ENCODE peak calls at places on chromosomes 3 and 15, in four cellular contexts. V is CD4-positive, alpha-beta memory T cell; J is transverse colon; P is GM23248. C is an unnamed sample.

GRCh38 chr3:129608087-129608935 is 1.8 kb upstream of the PLXND1 start:
- DNase-seq in V (no peak), J (no peak), P (peak; percentile 48), C (no peak)

GRCh38 chr3:13144163-13145023 is 71.2 kb upstream of the IQSEC1 start:
- DNase-seq in V (no peak), J (peak; percentile 2), P (no peak), C (no peak)

GRCh38 chr3:139532996-139533395 is 6.5 kb downstream of the RBP1 start:
- DNase-seq in V (no peak), J (no peak), P (no peak), C (no peak)

GRCh38 chr3:59469948-59470723 is 420.3 kb upstream of the CFAP20DC start:
- DNase-seq in V (no peak), J (no peak), P (peak; percentile 60), C (no peak)

GRCh38 chr3:133663569-133664313 is 2.0 kb upstream of the TOPBP1 start:
- DNase-seq in V (peak; percentile 51), J (no peak), P (peak; percentile 75), C (peak; percentile 66)

GRCh38 chr3:52106951-52107611 is 47.1 kb downstream of the POC1A start:
- DNase-seq in V (no peak), J (no peak), P (no peak), C (no peak)

GRCh38 chr3:83065861-83066260 is 1304.4 kb upstream of the GBE1 start:
- DNase-seq in V (no peak), J (no peak), P (no peak), C (no peak)

GRCh38 chr15:35383511-35383910 is 162.5 kb downstream of the DPH6 start:
- DNase-seq in V (no peak), J (no peak), P (no peak), C (peak; percentile 38)

GRCh38 chr15:45468294-45468693 is 54.3 kb downstream of the SLC30A4 start:
- DNase-seq in V (no peak), J (no peak), P (peak; percentile 10), C (no peak)

GRCh38 chr3:122146466-122146865 is 37.0 kb upstream of the CASR start:
- DNase-seq in V (no peak), J (no peak), P (no peak), C (no peak)

GRCh38 chr15:91488452-91488851 is 365.1 kb upstream of the SLCO3A1 start:
- DNase-seq in V (no peak), J (no peak), P (no peak), C (no peak)

GRCh38 chr3:116135462-116135861 is 309.8 kb downstream of the LSAMP start:
- DNase-seq in V (no peak), J (peak; percentile 14), P (peak; percentile 36), C (no peak)

GRCh38 chr3:65871305-65872141 is 167.2 kb downstream of the MAGI1 start:
- DNase-seq in V (no peak), J (peak; percentile 63), P (no peak), C (peak; percentile 62)

GRCh38 chr3:182925330-182925943 is 54.9 kb downstream of the DCUN1D1 start:
- DNase-seq in V (no peak), J (peak; percentile 12), P (peak; percentile 81), C (no peak)

GRCh38 chr3:111331912-111332311 is 210.1 kb upstream of the CD96 start:
- DNase-seq in V (no peak), J (no peak), P (no peak), C (no peak)

GRCh38 chr15:66864871-66865281 is 162.8 kb downstream of the SMAD6 start:
- DNase-seq in V (no peak), J (no peak), P (no peak), C (no peak)

GRCh38 chr3:171811913-171812321 is 1.6 kb upstream of the PLD1 start:
- DNase-seq in V (no peak), J (no peak), P (peak; percentile 67), C (no peak)

GRCh38 chr15:51982013-51982769 is 10.6 kb upstream of the LEO1 start:
- DNase-seq in V (peak; percentile 64), J (no peak), P (peak; percentile 90), C (peak; percentile 67)

GRCh38 chr3:161247049-161247448 is 25.9 kb downstream of the NMD3 start:
- DNase-seq in V (no peak), J (no peak), P (no peak), C (no peak)

DNA sequence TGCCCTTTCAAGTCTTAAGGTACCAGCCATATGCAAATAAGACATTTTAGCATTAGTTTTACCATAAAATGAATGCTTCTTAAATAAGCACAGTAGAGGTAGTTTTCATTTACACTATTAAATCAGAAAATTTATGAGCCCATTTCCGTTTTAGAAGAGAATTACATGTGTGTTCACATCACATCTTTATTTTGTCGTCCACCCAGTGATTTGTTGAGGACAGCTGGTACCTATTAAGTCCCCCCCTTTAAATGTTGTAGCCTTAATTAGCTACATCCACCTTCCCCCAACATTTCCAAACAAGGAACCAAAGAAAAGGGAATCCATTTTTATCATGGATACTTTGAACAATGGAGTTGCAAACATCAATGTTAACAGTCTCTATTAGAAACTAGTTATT is 6.8 kb downstream of the IL17RD start:
- DNase-seq in V (no peak), J (no peak), P (no peak), C (no peak)
- H3K27me3 ChIP-seq in V (peaks cover 4% of the 10 kb centered on the region), J (no peaks in the 10 kb centered on the region), P (peaks cover 4% of the 10 kb centered on the region), C (peaks cover 11% of the 10 kb centered on the region)

GRCh38 chr15:43150171-43150929 is 17.0 kb downstream of the TMEM62 start:
- DNase-seq in V (no peak), J (no peak), P (peak; percentile 98), C (peak; percentile 36)
- H3K36me3 ChIP-seq in V (peaks cover 16% of the 10 kb centered on the region), J (peaks cover 76% of the 10 kb centered on the region), P (peaks cover 13% of the 10 kb centered on the region), C (peaks cover 2% of the 10 kb centered on the region)

DNA sequence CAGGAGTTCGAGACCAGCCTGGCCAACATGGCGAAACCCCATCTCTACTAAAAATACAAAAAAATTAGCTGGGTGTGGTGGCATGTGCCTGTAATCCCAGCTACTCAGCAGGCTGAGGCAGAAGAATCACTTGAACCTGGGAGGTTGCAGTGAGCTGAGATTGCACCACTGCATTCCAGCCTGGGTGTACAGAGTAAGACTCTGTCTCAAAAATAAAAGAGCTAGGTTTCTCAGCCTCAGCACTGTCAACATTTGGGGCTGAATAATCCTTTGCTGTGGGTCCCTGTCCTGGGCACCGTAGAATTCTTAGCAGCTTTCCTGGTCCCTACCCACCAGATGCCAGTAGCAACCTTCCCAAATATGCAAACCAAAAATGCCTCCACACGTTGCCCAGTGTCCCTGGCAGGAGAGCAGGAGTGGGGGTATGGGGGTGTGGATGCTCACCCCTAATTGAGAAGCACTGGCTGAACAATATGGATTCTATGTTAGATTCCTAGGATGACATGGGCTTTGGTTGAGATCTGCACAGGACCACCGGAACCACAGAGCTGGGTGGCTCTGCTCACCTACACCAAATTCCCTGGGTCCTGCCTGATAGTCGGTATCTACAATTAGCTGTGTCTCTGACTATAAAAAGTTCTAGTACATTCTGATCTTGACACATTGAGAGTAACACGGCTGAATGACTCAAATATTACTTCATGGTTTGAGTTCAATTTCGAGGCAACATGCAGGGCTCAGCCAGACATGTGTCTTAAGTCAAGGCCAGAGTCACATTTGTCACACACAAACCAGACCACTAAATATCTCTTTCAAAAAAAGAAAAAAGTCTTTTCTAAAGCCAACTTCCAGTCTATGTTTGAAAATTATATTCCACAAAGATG is 577.0 kb upstream of the MDFIC2 start:
- DNase-seq in V (no peak), J (no peak), P (peak; percentile 60), C (no peak)
- H3K27ac ChIP-seq in V (no peak overlapping the region), J (no peak overlapping the region), P (no peak overlapping the region), C (no peak overlapping the region)

DNA sequence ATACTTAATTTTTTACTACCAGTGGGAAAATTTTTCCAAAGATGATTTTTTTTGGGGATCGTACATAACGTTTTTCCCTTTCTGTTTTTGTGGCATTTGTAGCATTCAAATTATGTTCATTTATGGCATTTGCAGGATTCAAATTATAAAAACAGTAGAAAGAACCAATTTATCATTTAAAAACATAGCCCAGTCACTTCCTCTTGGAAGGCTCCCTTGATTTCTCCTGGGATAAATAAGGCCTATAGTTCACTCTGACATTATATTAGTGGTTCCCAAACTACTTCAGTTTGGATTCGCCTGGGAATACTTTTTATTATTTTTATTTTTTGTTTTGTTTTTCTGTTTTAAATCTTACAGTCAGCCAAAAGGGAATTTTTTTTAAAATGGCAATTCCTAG is 28.7 kb downstream of the RARB start:
- DNase-seq in V (no peak), J (no peak), P (no peak), C (no peak)
- H3K27me3 ChIP-seq in V (no peaks in the 10 kb centered on the region), J (no peaks in the 10 kb centered on the region), P (no peaks in the 10 kb centered on the region), C (no peaks in the 10 kb centered on the region)

DNA sequence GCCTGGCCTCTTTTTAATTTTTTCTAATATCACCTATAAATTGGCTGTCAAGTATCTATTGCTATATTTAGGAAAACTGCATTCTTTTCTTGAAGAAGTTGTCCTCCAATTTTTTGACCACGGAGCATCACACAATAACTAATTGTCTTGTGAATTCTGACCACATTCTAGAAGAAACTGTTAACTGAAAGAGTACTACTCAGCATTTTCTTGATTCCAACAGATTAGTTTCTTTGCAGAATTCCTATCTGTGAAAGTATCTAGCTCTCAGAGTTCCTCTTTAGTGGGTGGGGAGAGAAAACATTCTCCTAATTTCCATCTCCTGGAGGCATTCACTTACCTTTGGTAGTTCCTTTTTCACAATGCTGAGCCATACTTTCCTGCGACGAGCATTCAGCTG is 31.1 kb downstream of the INO80 start:
- DNase-seq in V (no peak), J (no peak), P (no peak), C (no peak)
- H3K36me3 ChIP-seq in V (peaks cover 39% of the 10 kb centered on the region), J (peaks cover 90% of the 10 kb centered on the region), P (peaks cover 65% of the 10 kb centered on the region), C (peaks cover 20% of the 10 kb centered on the region)

GRCh38 chr3:186099178-186099577 is 9.7 kb downstream of the ETV5 start:
- DNase-seq in V (no peak), J (peak; percentile 12), P (peak; percentile 79), C (no peak)
- H3K27ac ChIP-seq in V (no peak overlapping the region), J (no peak overlapping the region), P (no peak overlapping the region), C (no peak overlapping the region)

GRCh38 chr15:69499521-69500201 is 47.0 kb downstream of the RPLP1 start:
- DNase-seq in V (no peak), J (no peak), P (no peak), C (no peak)
- H3K27me3 ChIP-seq in V (no peaks in the 10 kb centered on the region), J (no peaks in the 10 kb centered on the region), P (no peaks in the 10 kb centered on the region), C (no peaks in the 10 kb centered on the region)

GRCh38 chr15:29765234-29765841 is 56.9 kb downstream of the TJP1 start:
- DNase-seq in V (no peak), J (no peak), P (no peak), C (no peak)
- H3K36me3 ChIP-seq in V (no peaks in the 10 kb centered on the region), J (peaks cover 15% of the 10 kb centered on the region), P (peaks cover 50% of the 10 kb centered on the region), C (peaks cover 14% of the 10 kb centered on the region)

C was measured in small intestine.